ENCODE peak calls at places on chromosome X, in eight cellular contexts. I is GM12892; F is GF-D8; M is substantia nigra; U is tibial artery; V is HS-27A; B is stimulated activated CD8-positive, alpha-beta memory T cell treated with anti-CD3 and anti-CD28 coated beads, Interleukin-15, amount 100 ng/mL, for 24 hours; C is fibroblast of gingiva. O is an unnamed sample.
A peak's percentile ranks its signal among the peaks of the same experiment; 100 is the strongest.

GRCh38 chrX:152926279-152926678 is 28.4 kb downstream of the ZNF185 start:
- DNase-seq in I (peak; percentile 58), B (no peak), F (no peak), V (peak; percentile 38), M (no peak), C (peak; percentile 40), U (no peak), O (peak; percentile 86)

GRCh38 chrX:138917781-138918180 is 206.3 kb upstream of the FGF13 start:
- DNase-seq in C (peak; percentile 80), M (no peak), B (no peak), F (no peak), V (no peak), U (no peak), I (no peak), O (peak; percentile 28)

GRCh38 chrX:138748480-138748879 is 37.0 kb upstream of the FGF13 start:
- DNase-seq in M (no peak), U (no peak), B (no peak), V (no peak), C (no peak), I (no peak), F (no peak), O (peak; percentile 40)

GRCh38 chrX:132023896-132024386 is 839 bp downstream of the STK26 start:
- DNase-seq in F (no peak), B (peak; percentile 1), C (no peak), M (no peak), U (no peak), V (no peak), I (no peak), O (peak; percentile 25)

GRCh38 chrX:77635372-77635771 is 150.6 kb downstream of the ATRX start:
- DNase-seq in B (no peak), U (no peak), C (no peak), I (no peak), V (no peak), F (no peak), M (no peak), O (no peak)

GRCh38 chrX:68599256-68600152 is 48.0 kb upstream of the STARD8 start:
- DNase-seq in F (no peak), M (no peak), U (no peak), V (no peak), C (no peak), I (peak; percentile 4), B (no peak), O (peak; percentile 11)

GRCh38 chrX:150050387-150050786 is 112.1 kb upstream of the EOLA2 start:
- DNase-seq in C (no peak), F (no peak), M (no peak), B (no peak), V (no peak), I (no peak), U (no peak), O (no peak)

GRCh38 chrX:39242187-39242586 is 440.9 kb downstream of the MID1IP1 start:
- DNase-seq in F (no peak), C (no peak), M (no peak), V (no peak), B (no peak), I (no peak), U (no peak), O (peak; percentile 35)

GRCh38 chrX:149819371-149819770 is 37.6 kb downstream of the MAGEA9 start:
- DNase-seq in B (no peak), I (no peak), V (no peak), M (no peak), U (no peak), F (no peak), C (no peak), O (no peak)

GRCh38 chrX:39975094-39975865 is 122.5 kb downstream of the BCOR start:
- DNase-seq in U (no peak), B (no peak), I (no peak), M (no peak), C (no peak), V (no peak), F (no peak), O (no peak)

GRCh38 chrX:72037601-72038000 is 94.1 kb downstream of the RTL5 start:
- DNase-seq in V (no peak), C (no peak), I (no peak), B (no peak), F (no peak), M (no peak), U (no peak), O (no peak)

GRCh38 chrX:14675500-14675899 is 146.2 kb downstream of the GLRA2 start:
- DNase-seq in B (no peak), M (no peak), U (no peak), V (no peak), C (no peak), I (no peak), F (no peak), O (no peak)

O was measured in astrocyte of the hippocampus.